ENCODE peak calls at places on chromosome 13, in four cellular contexts. One of them, this sample, is unnamed.

GRCh38 chr13:34223984-34224383 is 406.0 kb downstream of the RFC3 start:
- DNase-seq in activated CD4-positive, alpha-beta T cell treated with anti-CD3 and anti-CD28 coated beads, Interleukin-2, amount 50 U/mL, for 24 hours: no peak
- DNase-seq in activated T-cell treated with anti-CD3 and anti-CD28 coated beads for 24 hours: no peak
- DNase-seq in activated CD8-positive, alpha-beta memory T cell treated with anti-CD3 and anti-CD28 coated beads for 1 hour: no peak
- DNase-seq in this sample: peak

GRCh38 chr13:65789815-65790214 is 1440.3 kb downstream of the PCDH9 start:
- DNase-seq in activated CD4-positive, alpha-beta T cell treated with anti-CD3 and anti-CD28 coated beads, Interleukin-2, amount 50 U/mL, for 24 hours: no peak
- DNase-seq in activated T-cell treated with anti-CD3 and anti-CD28 coated beads for 24 hours: no peak
- DNase-seq in activated CD8-positive, alpha-beta memory T cell treated with anti-CD3 and anti-CD28 coated beads for 1 hour: no peak
- DNase-seq in this sample: no peak

GRCh38 chr13:38348890-38349289 is 761 bp upstream of the UFM1 start:
- DNase-seq in activated CD4-positive, alpha-beta T cell treated with anti-CD3 and anti-CD28 coated beads, Interleukin-2, amount 50 U/mL, for 24 hours: peak
- DNase-seq in activated T-cell treated with anti-CD3 and anti-CD28 coated beads for 24 hours: peak
- DNase-seq in activated CD8-positive, alpha-beta memory T cell treated with anti-CD3 and anti-CD28 coated beads for 1 hour: peak
- DNase-seq in this sample: no peak

GRCh38 chr13:75779393-75779792 is 143.3 kb downstream of the LMO7 start:
- DNase-seq in activated CD4-positive, alpha-beta T cell treated with anti-CD3 and anti-CD28 coated beads, Interleukin-2, amount 50 U/mL, for 24 hours: no peak
- DNase-seq in activated T-cell treated with anti-CD3 and anti-CD28 coated beads for 24 hours: no peak
- DNase-seq in activated CD8-positive, alpha-beta memory T cell treated with anti-CD3 and anti-CD28 coated beads for 1 hour: no peak
- DNase-seq in this sample: no peak

GRCh38 chr13:80840313-80840976 is 499.5 kb upstream of the SPRY2 start:
- DNase-seq in activated CD4-positive, alpha-beta T cell treated with anti-CD3 and anti-CD28 coated beads, Interleukin-2, amount 50 U/mL, for 24 hours: no peak
- DNase-seq in activated T-cell treated with anti-CD3 and anti-CD28 coated beads for 24 hours: no peak
- DNase-seq in activated CD8-positive, alpha-beta memory T cell treated with anti-CD3 and anti-CD28 coated beads for 1 hour: no peak
- DNase-seq in this sample: no peak

GRCh38 chr13:97224544-97225324 is 2.6 kb downstream of the MBNL2 start:
- DNase-seq in activated CD4-positive, alpha-beta T cell treated with anti-CD3 and anti-CD28 coated beads, Interleukin-2, amount 50 U/mL, for 24 hours: no peak
- DNase-seq in activated T-cell treated with anti-CD3 and anti-CD28 coated beads for 24 hours: no peak
- DNase-seq in activated CD8-positive, alpha-beta memory T cell treated with anti-CD3 and anti-CD28 coated beads for 1 hour: peak
- DNase-seq in this sample: peak

GRCh38 chr13:112966776-112967175 is 2.2 kb upstream of the MCF2L start:
- DNase-seq in activated CD4-positive, alpha-beta T cell treated with anti-CD3 and anti-CD28 coated beads, Interleukin-2, amount 50 U/mL, for 24 hours: no peak
- DNase-seq in activated T-cell treated with anti-CD3 and anti-CD28 coated beads for 24 hours: no peak
- DNase-seq in activated CD8-positive, alpha-beta memory T cell treated with anti-CD3 and anti-CD28 coated beads for 1 hour: no peak
- DNase-seq in this sample: no peak

GRCh38 chr13:75481176-75482069 is 546 bp downstream of the TBC1D4 start:
- DNase-seq in activated CD4-positive, alpha-beta T cell treated with anti-CD3 and anti-CD28 coated beads, Interleukin-2, amount 50 U/mL, for 24 hours: no peak
- DNase-seq in activated T-cell treated with anti-CD3 and anti-CD28 coated beads for 24 hours: no peak
- DNase-seq in activated CD8-positive, alpha-beta memory T cell treated with anti-CD3 and anti-CD28 coated beads for 1 hour: no peak
- DNase-seq in this sample: no peak

GRCh38 chr13:94143624-94144350 is 335.7 kb downstream of the DCT start:
- DNase-seq in activated CD4-positive, alpha-beta T cell treated with anti-CD3 and anti-CD28 coated beads, Interleukin-2, amount 50 U/mL, for 24 hours: no peak
- DNase-seq in activated T-cell treated with anti-CD3 and anti-CD28 coated beads for 24 hours: no peak
- DNase-seq in activated CD8-positive, alpha-beta memory T cell treated with anti-CD3 and anti-CD28 coated beads for 1 hour: no peak
- DNase-seq in this sample: no peak

GRCh38 chr13:98350746-98351330 is 173.8 kb upstream of the RNF113B start:
- DNase-seq in activated CD4-positive, alpha-beta T cell treated with anti-CD3 and anti-CD28 coated beads, Interleukin-2, amount 50 U/mL, for 24 hours: no peak
- DNase-seq in activated T-cell treated with anti-CD3 and anti-CD28 coated beads for 24 hours: no peak
- DNase-seq in activated CD8-positive, alpha-beta memory T cell treated with anti-CD3 and anti-CD28 coated beads for 1 hour: no peak
- DNase-seq in this sample: no peak

GRCh38 chr13:75635621-75636338 is at the start of gene LMO7:
- DNase-seq in activated CD4-positive, alpha-beta T cell treated with anti-CD3 and anti-CD28 coated beads, Interleukin-2, amount 50 U/mL, for 24 hours: no peak
- DNase-seq in activated T-cell treated with anti-CD3 and anti-CD28 coated beads for 24 hours: peak
- DNase-seq in activated CD8-positive, alpha-beta memory T cell treated with anti-CD3 and anti-CD28 coated beads for 1 hour: peak
- DNase-seq in this sample: peak

GRCh38 chr13:113927661-113928581 is 46.0 kb downstream of the C13orf46 start:
- DNase-seq in activated CD4-positive, alpha-beta T cell treated with anti-CD3 and anti-CD28 coated beads, Interleukin-2, amount 50 U/mL, for 24 hours: no peak
- DNase-seq in activated T-cell treated with anti-CD3 and anti-CD28 coated beads for 24 hours: no peak
- DNase-seq in activated CD8-positive, alpha-beta memory T cell treated with anti-CD3 and anti-CD28 coated beads for 1 hour: no peak
- DNase-seq in this sample: no peak

GRCh38 chr13:113724016-113724758 is 34.8 kb upstream of the TMEM255B start:
- DNase-seq in activated CD4-positive, alpha-beta T cell treated with anti-CD3 and anti-CD28 coated beads, Interleukin-2, amount 50 U/mL, for 24 hours: no peak
- DNase-seq in activated T-cell treated with anti-CD3 and anti-CD28 coated beads for 24 hours: no peak
- DNase-seq in activated CD8-positive, alpha-beta memory T cell treated with anti-CD3 and anti-CD28 coated beads for 1 hour: no peak
- DNase-seq in this sample: no peak

GRCh38 chr13:23701191-23701590 is 131.0 kb downstream of the TNFRSF19 start:
- DNase-seq in activated CD4-positive, alpha-beta T cell treated with anti-CD3 and anti-CD28 coated beads, Interleukin-2, amount 50 U/mL, for 24 hours: no peak
- DNase-seq in activated T-cell treated with anti-CD3 and anti-CD28 coated beads for 24 hours: no peak
- DNase-seq in activated CD8-positive, alpha-beta memory T cell treated with anti-CD3 and anti-CD28 coated beads for 1 hour: no peak
- DNase-seq in this sample: no peak

GRCh38 chr13:26221399-26221720 is 754 bp downstream of the RNF6 start:
- DNase-seq in activated CD4-positive, alpha-beta T cell treated with anti-CD3 and anti-CD28 coated beads, Interleukin-2, amount 50 U/mL, for 24 hours: no peak
- DNase-seq in activated T-cell treated with anti-CD3 and anti-CD28 coated beads for 24 hours: no peak
- DNase-seq in activated CD8-positive, alpha-beta memory T cell treated with anti-CD3 and anti-CD28 coated beads for 1 hour: no peak
- DNase-seq in this sample: no peak

GRCh38 chr13:75316427-75316826 is 165.5 kb downstream of the TBC1D4 start:
- DNase-seq in activated CD4-positive, alpha-beta T cell treated with anti-CD3 and anti-CD28 coated beads, Interleukin-2, amount 50 U/mL, for 24 hours: no peak
- DNase-seq in activated T-cell treated with anti-CD3 and anti-CD28 coated beads for 24 hours: no peak
- DNase-seq in activated CD8-positive, alpha-beta memory T cell treated with anti-CD3 and anti-CD28 coated beads for 1 hour: no peak
- DNase-seq in this sample: no peak

GRCh38 chr13:106484084-106484754 is 51.2 kb downstream of the EFNB2 start:
- DNase-seq in activated CD4-positive, alpha-beta T cell treated with anti-CD3 and anti-CD28 coated beads, Interleukin-2, amount 50 U/mL, for 24 hours: no peak
- DNase-seq in activated T-cell treated with anti-CD3 and anti-CD28 coated beads for 24 hours: no peak
- DNase-seq in activated CD8-positive, alpha-beta memory T cell treated with anti-CD3 and anti-CD28 coated beads for 1 hour: no peak
- DNase-seq in this sample: no peak

GRCh38 chr13:47553329-47553977 is 447.6 kb downstream of the SUCLA2 start:
- DNase-seq in activated CD4-positive, alpha-beta T cell treated with anti-CD3 and anti-CD28 coated beads, Interleukin-2, amount 50 U/mL, for 24 hours: no peak
- DNase-seq in activated T-cell treated with anti-CD3 and anti-CD28 coated beads for 24 hours: no peak
- DNase-seq in activated CD8-positive, alpha-beta memory T cell treated with anti-CD3 and anti-CD28 coated beads for 1 hour: no peak
- DNase-seq in this sample: no peak

GRCh38 chr13:99686157-99686572 is 184.9 kb downstream of the TM9SF2 start:
- DNase-seq in activated CD4-positive, alpha-beta T cell treated with anti-CD3 and anti-CD28 coated beads, Interleukin-2, amount 50 U/mL, for 24 hours: no peak
- DNase-seq in activated T-cell treated with anti-CD3 and anti-CD28 coated beads for 24 hours: no peak
- DNase-seq in activated CD8-positive, alpha-beta memory T cell treated with anti-CD3 and anti-CD28 coated beads for 1 hour: no peak
- DNase-seq in this sample: peak